ENCODE peak calls at places on chromosomes 6 and 20, in nine cellular contexts. One of them, this sample, is unnamed.

GRCh38 chr6:149015877-149016525 is 269.2 kb downstream of the UST start:
- DNase-seq in suprapubic skin: no peak
- DNase-seq in effector CD4-positive, alpha-beta T cell: no peak
- DNase-seq in prostate gland: no peak
- DNase-seq in CD4-positive, alpha-beta T cell: no peak
- DNase-seq in endodermal cell: no peak
- DNase-seq in left lung: no peak
- DNase-seq in stimulated activated CD4-positive, alpha-beta T cell treated with anti-CD3 and anti-CD28 coated beads, TNF-alpha, amount 100 ng/mL, for 24 hours: no peak
- DNase-seq in NCI-H748 treated with DMSO at 0.1 percent for 48 hours: no peak
- DNase-seq in this sample: no peak

GRCh38 chr6:120671519-120671918 is 662.8 kb downstream of the TBC1D32 start:
- DNase-seq in suprapubic skin: no peak
- DNase-seq in left lung: no peak
- DNase-seq in effector CD4-positive, alpha-beta T cell: no peak
- DNase-seq in endodermal cell: peak; percentile 85
- DNase-seq in CD4-positive, alpha-beta T cell: no peak
- DNase-seq in stimulated activated CD4-positive, alpha-beta T cell treated with anti-CD3 and anti-CD28 coated beads, TNF-alpha, amount 100 ng/mL, for 24 hours: no peak
- DNase-seq in NCI-H748 treated with DMSO at 0.1 percent for 48 hours: no peak
- DNase-seq in prostate gland: no peak
- DNase-seq in this sample: no peak

GRCh38 chr6:132391391-132392291 is 9.6 kb downstream of the MOXD1 start:
- DNase-seq in prostate gland: no peak
- DNase-seq in effector CD4-positive, alpha-beta T cell: no peak
- DNase-seq in endodermal cell: no peak
- DNase-seq in stimulated activated CD4-positive, alpha-beta T cell treated with anti-CD3 and anti-CD28 coated beads, TNF-alpha, amount 100 ng/mL, for 24 hours: no peak
- DNase-seq in suprapubic skin: no peak
- DNase-seq in left lung: peak; percentile 35
- DNase-seq in CD4-positive, alpha-beta T cell: no peak
- DNase-seq in NCI-H748 treated with DMSO at 0.1 percent for 48 hours: no peak
- DNase-seq in this sample: no peak

GRCh38 chr6:166955121-166955864 is 1.1 kb downstream of the RNASET2 start:
- DNase-seq in suprapubic skin: no peak
- DNase-seq in CD4-positive, alpha-beta T cell: no peak
- DNase-seq in stimulated activated CD4-positive, alpha-beta T cell treated with anti-CD3 and anti-CD28 coated beads, TNF-alpha, amount 100 ng/mL, for 24 hours: no peak
- DNase-seq in NCI-H748 treated with DMSO at 0.1 percent for 48 hours: no peak
- DNase-seq in left lung: peak; percentile 70
- DNase-seq in effector CD4-positive, alpha-beta T cell: no peak
- DNase-seq in prostate gland: no peak
- DNase-seq in endodermal cell: peak; percentile 64
- DNase-seq in this sample: no peak

GRCh38 chr6:30219244-30219643 is 6.0 kb upstream of the TRIM26 start:
- DNase-seq in endodermal cell: peak; percentile 80
- DNase-seq in effector CD4-positive, alpha-beta T cell: peak; percentile 24
- DNase-seq in CD4-positive, alpha-beta T cell: peak; percentile 29
- DNase-seq in suprapubic skin: no peak
- DNase-seq in NCI-H748 treated with DMSO at 0.1 percent for 48 hours: peak; percentile 66
- DNase-seq in prostate gland: peak; percentile 43
- DNase-seq in left lung: no peak
- DNase-seq in stimulated activated CD4-positive, alpha-beta T cell treated with anti-CD3 and anti-CD28 coated beads, TNF-alpha, amount 100 ng/mL, for 24 hours: peak; percentile 32
- DNase-seq in this sample: no peak

GRCh38 chr6:158008894-158009891 is 27.5 kb downstream of the SYNJ2 start:
- DNase-seq in suprapubic skin: peak; percentile 85
- DNase-seq in left lung: no peak
- DNase-seq in endodermal cell: no peak
- DNase-seq in effector CD4-positive, alpha-beta T cell: no peak
- DNase-seq in prostate gland: peak; percentile 63
- DNase-seq in stimulated activated CD4-positive, alpha-beta T cell treated with anti-CD3 and anti-CD28 coated beads, TNF-alpha, amount 100 ng/mL, for 24 hours: no peak
- DNase-seq in CD4-positive, alpha-beta T cell: peak; percentile 21
- DNase-seq in NCI-H748 treated with DMSO at 0.1 percent for 48 hours: no peak
- DNase-seq in this sample: no peak

GRCh38 chr20:47727170-47727880 is 58.0 kb downstream of the SULF2 start:
- DNase-seq in NCI-H748 treated with DMSO at 0.1 percent for 48 hours: no peak
- DNase-seq in prostate gland: no peak
- DNase-seq in endodermal cell: no peak
- DNase-seq in stimulated activated CD4-positive, alpha-beta T cell treated with anti-CD3 and anti-CD28 coated beads, TNF-alpha, amount 100 ng/mL, for 24 hours: peak; percentile 34
- DNase-seq in suprapubic skin: no peak
- DNase-seq in left lung: peak; percentile 87
- DNase-seq in effector CD4-positive, alpha-beta T cell: peak; percentile 54
- DNase-seq in CD4-positive, alpha-beta T cell: peak; percentile 63
- DNase-seq in this sample: peak; percentile 27

GRCh38 chr20:43433250-43433854 is 24.3 kb upstream of the SRSF6 start:
- DNase-seq in CD4-positive, alpha-beta T cell: no peak
- DNase-seq in endodermal cell: no peak
- DNase-seq in NCI-H748 treated with DMSO at 0.1 percent for 48 hours: no peak
- DNase-seq in stimulated activated CD4-positive, alpha-beta T cell treated with anti-CD3 and anti-CD28 coated beads, TNF-alpha, amount 100 ng/mL, for 24 hours: no peak
- DNase-seq in suprapubic skin: no peak
- DNase-seq in effector CD4-positive, alpha-beta T cell: no peak
- DNase-seq in prostate gland: no peak
- DNase-seq in left lung: no peak
- DNase-seq in this sample: no peak

GRCh38 chr6:99287523-99287922 is 62.0 kb downstream of the FAXC start:
- DNase-seq in prostate gland: no peak
- DNase-seq in suprapubic skin: no peak
- DNase-seq in endodermal cell: no peak
- DNase-seq in effector CD4-positive, alpha-beta T cell: no peak
- DNase-seq in CD4-positive, alpha-beta T cell: no peak
- DNase-seq in stimulated activated CD4-positive, alpha-beta T cell treated with anti-CD3 and anti-CD28 coated beads, TNF-alpha, amount 100 ng/mL, for 24 hours: no peak
- DNase-seq in NCI-H748 treated with DMSO at 0.1 percent for 48 hours: no peak
- DNase-seq in left lung: no peak
- DNase-seq in this sample: no peak

GRCh38 chr6:159169193-159169555 is at the start of gene FNDC1:
- DNase-seq in suprapubic skin: no peak
- DNase-seq in CD4-positive, alpha-beta T cell: no peak
- DNase-seq in left lung: no peak
- DNase-seq in stimulated activated CD4-positive, alpha-beta T cell treated with anti-CD3 and anti-CD28 coated beads, TNF-alpha, amount 100 ng/mL, for 24 hours: no peak
- DNase-seq in endodermal cell: peak; percentile 86
- DNase-seq in effector CD4-positive, alpha-beta T cell: peak; percentile 42
- DNase-seq in prostate gland: no peak
- DNase-seq in NCI-H748 treated with DMSO at 0.1 percent for 48 hours: no peak
- DNase-seq in this sample: peak; percentile 6

GRCh38 chr6:91868539-91869202 is 1281.8 kb upstream of the MAP3K7 start:
- DNase-seq in CD4-positive, alpha-beta T cell: no peak
- DNase-seq in prostate gland: no peak
- DNase-seq in NCI-H748 treated with DMSO at 0.1 percent for 48 hours: no peak
- DNase-seq in left lung: no peak
- DNase-seq in stimulated activated CD4-positive, alpha-beta T cell treated with anti-CD3 and anti-CD28 coated beads, TNF-alpha, amount 100 ng/mL, for 24 hours: no peak
- DNase-seq in suprapubic skin: no peak
- DNase-seq in effector CD4-positive, alpha-beta T cell: no peak
- DNase-seq in endodermal cell: no peak
- DNase-seq in this sample: no peak

GRCh38 chr6:43113431-43114260 is 37.5 kb downstream of the PTK7 start:
- DNase-seq in CD4-positive, alpha-beta T cell: no peak
- DNase-seq in prostate gland: no peak
- DNase-seq in endodermal cell: no peak
- DNase-seq in effector CD4-positive, alpha-beta T cell: no peak
- DNase-seq in stimulated activated CD4-positive, alpha-beta T cell treated with anti-CD3 and anti-CD28 coated beads, TNF-alpha, amount 100 ng/mL, for 24 hours: no peak
- DNase-seq in left lung: no peak
- DNase-seq in NCI-H748 treated with DMSO at 0.1 percent for 48 hours: peak; percentile 21
- DNase-seq in suprapubic skin: no peak
- DNase-seq in this sample: no peak

GRCh38 chr20:56573989-56574388 is 40.9 kb downstream of the FAM209B start:
- DNase-seq in effector CD4-positive, alpha-beta T cell: no peak
- DNase-seq in endodermal cell: no peak
- DNase-seq in CD4-positive, alpha-beta T cell: no peak
- DNase-seq in suprapubic skin: no peak
- DNase-seq in NCI-H748 treated with DMSO at 0.1 percent for 48 hours: no peak
- DNase-seq in left lung: no peak
- DNase-seq in prostate gland: no peak
- DNase-seq in stimulated activated CD4-positive, alpha-beta T cell treated with anti-CD3 and anti-CD28 coated beads, TNF-alpha, amount 100 ng/mL, for 24 hours: no peak
- DNase-seq in this sample: no peak

This sample was measured in effector CD8-positive, alpha-beta T cell.